ENCODE peak calls at places on chromosomes 2 and 18, in eight cellular contexts. C, V, J, Z, B, Y, M and F are unnamed samples.

GRCh38 chr2:136141510-136142154 is 23.7 kb upstream of the CXCR4 start:
- DNase-seq in C (no peak), V (no peak), J (no peak), Z (no peak), B (peak), Y (no peak), M (no peak), F (no peak)

GRCh38 chr2:20674974-20675679 is 8.2 kb downstream of the GDF7 start:
- DNase-seq in C (peak), V (peak), J (peak), Z (no peak), B (peak), Y (no peak), M (peak), F (no peak)

GRCh38 chr2:84856785-84857184 is 24.1 kb downstream of the TRABD2A start:
- DNase-seq in C (no peak), V (no peak), J (no peak), Z (no peak), B (no peak), Y (peak), M (no peak), F (no peak)

GRCh38 chr2:189267491-189267890 is 87.9 kb upstream of the COL5A2 start:
- DNase-seq in C (no peak), V (peak), J (no peak), Z (no peak), B (no peak), Y (no peak), M (no peak), F (no peak)

GRCh38 chr18:5628512-5629255 is 84.9 kb upstream of the EPB41L3 start:
- DNase-seq in C (peak), V (peak), J (no peak), Z (no peak), B (peak), Y (no peak), M (peak), F (peak)

GRCh38 chr18:11078491-11078890 is 70.9 kb downstream of the PIEZO2 start:
- DNase-seq in C (no peak), V (peak), J (peak), Z (no peak), B (no peak), Y (no peak), M (no peak), F (no peak)

GRCh38 chr2:212832211-212833195 is 293.9 kb upstream of the ERBB4 start:
- DNase-seq in C (no peak), V (no peak), J (no peak), Z (no peak), B (peak), Y (no peak), M (peak), F (no peak)

GRCh38 chr18:67261931-67262552 is 254.5 kb downstream of the DSEL start:
- DNase-seq in C (no peak), V (no peak), J (no peak), Z (no peak), B (no peak), Y (no peak), M (no peak), F (no peak)

GRCh38 chr2:17912266-17912691 is 33.8 kb downstream of the KCNS3 start:
- DNase-seq in C (no peak), V (no peak), J (no peak), Z (no peak), B (no peak), Y (peak), M (no peak), F (no peak)

GRCh38 chr2:11499081-11499743 is 33.3 kb upstream of the E2F6 start:
- DNase-seq in C (no peak), V (no peak), J (no peak), Z (no peak), B (no peak), Y (no peak), M (no peak), F (no peak)

GRCh38 chr2:238997684-238998083 is 149.8 kb downstream of the TWIST2 start:
- DNase-seq in C (no peak), V (no peak), J (no peak), Z (no peak), B (no peak), Y (no peak), M (no peak), F (no peak)

GRCh38 chr2:100327742-100328141 is 5.4 kb upstream of the LONRF2 start:
- DNase-seq in C (no peak), V (no peak), J (no peak), Z (no peak), B (no peak), Y (no peak), M (no peak), F (no peak)

GRCh38 chr18:30828700-30829099 is 213.8 kb downstream of the DSC3 start:
- DNase-seq in C (no peak), V (no peak), J (no peak), Z (no peak), B (no peak), Y (no peak), M (no peak), F (no peak)

GRCh38 chr2:130740671-130741070 is 11.8 kb downstream of the GPR148 start:
- DNase-seq in C (no peak), V (no peak), J (no peak), Z (no peak), B (no peak), Y (no peak), M (no peak), F (no peak)

GRCh38 chr18:30376515-30376914 is 666.0 kb downstream of the DSC3 start:
- DNase-seq in C (no peak), V (no peak), J (no peak), Z (no peak), B (no peak), Y (no peak), M (no peak), F (no peak)

DNA sequence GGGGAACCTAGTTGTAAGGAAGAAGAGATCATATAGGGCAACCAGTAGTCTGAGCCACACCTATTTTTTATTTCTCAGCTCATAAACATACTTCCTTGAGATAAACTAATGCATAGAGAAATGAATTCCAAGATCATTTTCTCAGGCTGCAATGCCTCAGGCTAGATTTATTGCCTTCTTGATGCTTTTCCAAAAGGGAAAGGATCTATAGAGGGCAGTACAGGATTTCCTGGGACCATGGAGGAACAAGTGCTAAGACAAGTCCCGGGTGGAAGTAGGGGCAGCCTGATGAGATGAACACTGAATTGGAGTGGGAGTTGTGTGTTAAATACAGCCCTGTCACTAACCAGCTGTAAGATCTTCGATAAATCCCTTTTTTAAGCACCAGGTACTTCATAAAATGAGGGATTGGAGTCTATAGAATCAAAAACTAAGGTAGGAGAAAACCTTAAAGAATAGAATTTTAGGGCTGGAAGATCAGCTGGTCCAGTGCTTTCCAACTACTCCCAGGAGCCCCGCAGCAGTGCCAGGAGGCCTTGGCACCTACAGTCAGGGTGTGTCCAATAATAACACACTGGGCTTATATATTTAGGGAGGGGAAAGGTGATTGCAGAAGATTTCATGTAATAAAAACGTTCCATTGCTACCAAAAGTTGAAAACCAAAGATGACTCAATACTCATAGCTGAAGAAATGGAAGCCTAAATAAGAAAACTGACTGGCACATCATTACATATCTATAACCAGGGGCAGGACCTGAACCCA is 58.1 kb downstream of the SERTAD2 start:
- DNase-seq in C (no peak), V (peak), J (no peak), Z (no peak), B (no peak), Y (peak), M (no peak), F (no peak)
- TF ChIP-seq CTCF in C (no peak), V (peak), J (peak), Z (no peak), B (peak), Y (no peak), M (no peak), F (no peak)

DNA sequence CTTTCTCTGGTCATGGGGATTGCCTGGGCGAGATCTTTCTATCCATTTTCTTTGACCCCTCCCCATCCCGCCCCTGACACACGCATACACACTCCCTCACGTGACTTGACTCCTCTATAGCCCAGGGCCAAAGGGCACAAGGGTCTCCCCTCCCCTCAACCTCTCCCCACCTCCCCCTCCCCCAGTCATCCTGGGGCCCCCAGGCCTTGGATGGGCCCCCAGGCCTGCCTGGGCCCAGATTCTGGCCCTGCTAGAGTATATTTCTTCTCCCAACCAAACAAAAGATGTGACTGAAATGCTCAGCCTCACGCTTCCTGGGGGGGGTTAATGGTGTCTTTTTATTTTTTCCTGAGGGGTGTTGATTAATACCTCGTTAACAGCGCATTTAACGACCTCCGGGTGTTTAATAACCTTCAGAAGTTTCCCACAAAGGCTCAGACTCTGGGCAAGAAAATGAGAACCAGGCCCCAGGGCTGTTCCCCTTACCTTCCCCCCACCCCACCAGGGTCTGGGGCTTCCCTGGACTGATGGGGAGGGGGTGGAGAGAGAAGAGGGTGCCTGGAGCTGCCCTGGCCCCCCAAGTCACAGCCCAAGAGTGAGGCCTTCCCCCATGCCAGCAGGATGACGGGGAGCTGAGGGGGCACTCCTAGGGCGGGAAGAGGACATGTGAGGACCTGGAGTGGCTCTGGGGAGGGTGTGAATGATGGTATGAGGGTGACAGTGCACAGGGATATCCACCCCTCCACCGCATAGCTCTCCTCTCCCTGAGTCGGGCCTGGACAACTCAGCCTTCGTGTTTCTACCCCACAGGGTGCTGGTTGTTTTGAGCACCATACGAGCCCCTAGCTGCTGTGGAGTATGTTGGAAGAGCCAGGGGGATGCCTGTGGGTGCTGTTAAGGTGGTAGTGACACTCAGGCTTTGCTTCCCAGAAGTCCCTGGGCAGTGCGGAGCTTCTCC is 3.6 kb downstream of the PKDCC start:
- DNase-seq in C (no peak), V (no peak), J (no peak), Z (no peak), B (no peak), Y (no peak), M (no peak), F (no peak)
- TF ChIP-seq CTCF in C (no peak), V (no peak), J (no peak), Z (no peak), B (no peak), Y (no peak), M (no peak), F (no peak)

DNA sequence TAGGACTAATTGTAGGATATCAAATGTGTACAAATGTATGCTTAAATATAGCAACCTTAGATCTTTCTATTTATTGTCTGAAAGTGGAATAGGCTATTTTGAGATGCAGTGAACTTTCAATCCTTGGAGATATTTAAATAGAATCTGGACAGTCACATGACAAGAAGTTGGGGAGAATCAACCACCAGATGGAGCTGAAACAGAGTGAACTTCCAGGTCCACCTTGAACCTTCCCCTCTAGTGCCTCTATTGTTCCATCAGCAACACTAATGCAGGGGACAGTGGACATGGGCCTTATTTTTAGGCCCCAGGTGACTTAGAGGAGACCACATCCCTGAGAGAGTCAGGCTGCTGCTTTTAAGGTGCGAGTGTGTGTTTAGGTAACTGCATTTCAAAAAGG is 37.0 kb upstream of the CRIM1 start:
- DNase-seq in C (no peak), V (no peak), J (no peak), Z (no peak), B (no peak), Y (no peak), M (no peak), F (no peak)
- TF ChIP-seq CTCF in C (no peak), V (peak), J (peak), Z (no peak), B (peak), Y (peak), M (no peak), F (no peak)

GRCh38 chr2:230814616-230815015 is 50.1 kb upstream of the ITM2C start:
- DNase-seq in C (no peak), V (no peak), J (peak), Z (no peak), B (no peak), Y (peak), M (no peak), F (no peak)
- TF ChIP-seq CTCF in C (no peak), V (peak), J (peak), Z (no peak), B (peak), Y (peak), M (no peak), F (peak)

DNA sequence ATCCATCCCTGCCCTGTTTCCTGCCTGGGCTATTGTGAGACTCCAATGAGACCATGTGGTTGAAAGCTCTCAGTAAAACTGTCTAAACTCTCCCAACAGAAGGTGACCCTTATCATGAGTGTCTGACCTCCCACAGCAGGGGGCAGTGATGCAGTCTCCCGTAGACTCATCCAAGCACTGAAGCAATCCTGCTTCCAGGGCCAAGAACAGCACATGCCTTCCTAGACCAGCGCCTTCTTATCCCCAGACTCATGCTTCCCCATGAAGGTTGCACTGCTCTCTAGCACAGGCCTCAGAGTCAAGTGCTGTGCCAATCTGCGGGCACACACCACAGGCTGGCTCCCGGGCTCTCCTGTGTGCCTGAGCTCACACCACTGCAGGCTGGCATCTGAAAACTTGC is 112.3 kb downstream of the TNS1 start:
- DNase-seq in C (peak), V (peak), J (peak), Z (no peak), B (no peak), Y (no peak), M (peak), F (no peak)
- TF ChIP-seq CTCF in C (peak), V (no peak), J (peak), Z (no peak), B (peak), Y (no peak), M (no peak), F (no peak)

DNA sequence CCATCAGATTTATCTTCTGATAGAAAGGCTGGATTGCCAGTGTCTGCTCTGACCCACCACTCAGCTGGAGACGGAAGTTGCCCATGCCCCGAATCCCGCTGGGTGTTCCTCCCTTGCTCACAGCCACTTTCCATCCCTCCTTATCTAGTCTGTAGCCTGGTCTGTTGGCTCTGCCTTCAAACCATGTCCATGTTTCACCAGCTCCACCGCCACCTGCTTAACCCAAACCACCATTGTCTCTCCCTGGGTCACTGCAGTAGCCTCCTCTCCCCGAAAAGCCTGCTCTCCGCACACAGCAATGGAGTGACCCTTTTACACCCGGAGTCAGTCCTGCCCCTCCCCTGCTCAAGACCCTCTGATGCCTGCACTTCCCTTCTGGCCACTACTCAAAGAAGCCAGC is 60.4 kb downstream of the GLI2 start:
- DNase-seq in C (no peak), V (no peak), J (no peak), Z (no peak), B (no peak), Y (no peak), M (no peak), F (no peak)
- TF ChIP-seq CTCF in C (no peak), V (no peak), J (no peak), Z (no peak), B (no peak), Y (no peak), M (no peak), F (no peak)